ENCODE peak calls at places on chromosomes 16 and 17, in five cellular contexts. One of them, this sample, is unnamed.
A peak's percentile ranks its signal among the peaks of the same experiment; 100 is the strongest.

GRCh38 chr17:58829172-58829637 is 73.6 kb downstream of the PPM1E start:
- DNase-seq in foreskin keratinocyte: no peak
- DNase-seq in AG04450: no peak
- DNase-seq in esophagus muscularis mucosa: no peak
- DNase-seq in heart left ventricle: no peak
- DNase-seq in this sample: no peak

GRCh38 chr16:4538386-4539235 is at the start of gene CDIP1:
- DNase-seq in foreskin keratinocyte: peak; percentile 94
- DNase-seq in esophagus muscularis mucosa: peak; percentile 100
- DNase-seq in AG04450: peak; percentile 79
- DNase-seq in heart left ventricle: peak; percentile 98
- DNase-seq in this sample: peak; percentile 94

GRCh38 chr17:64984776-64985521 is 65.7 kb upstream of the LRRC37A3 start:
- DNase-seq in AG04450: no peak
- DNase-seq in heart left ventricle: no peak
- DNase-seq in foreskin keratinocyte: peak; percentile 51
- DNase-seq in esophagus muscularis mucosa: no peak
- DNase-seq in this sample: peak; percentile 94

GRCh38 chr16:68265078-68265925 is 976 bp downstream of the SLC7A6 start:
- DNase-seq in esophagus muscularis mucosa: peak; percentile 93
- DNase-seq in AG04450: no peak
- DNase-seq in foreskin keratinocyte: peak; percentile 83
- DNase-seq in heart left ventricle: peak; percentile 67
- DNase-seq in this sample: peak; percentile 43

GRCh38 chr17:34413443-34414076 is 50.5 kb upstream of the CCL1 start:
- DNase-seq in esophagus muscularis mucosa: no peak
- DNase-seq in foreskin keratinocyte: no peak
- DNase-seq in AG04450: no peak
- DNase-seq in heart left ventricle: no peak
- DNase-seq in this sample: no peak

GRCh38 chr17:47315451-47316266 is 8.1 kb upstream of the EFCAB13 start:
- DNase-seq in esophagus muscularis mucosa: peak; percentile 42
- DNase-seq in heart left ventricle: no peak
- DNase-seq in foreskin keratinocyte: peak; percentile 85
- DNase-seq in AG04450: peak; percentile 92
- DNase-seq in this sample: peak; percentile 52

GRCh38 chr17:17635126-17635525 is 43.6 kb upstream of the PEMT start:
- DNase-seq in AG04450: no peak
- DNase-seq in esophagus muscularis mucosa: no peak
- DNase-seq in foreskin keratinocyte: no peak
- DNase-seq in heart left ventricle: no peak
- DNase-seq in this sample: no peak

GRCh38 chr17:43572368-43572980 is 26.3 kb upstream of the ETV4 start:
- DNase-seq in AG04450: no peak
- DNase-seq in foreskin keratinocyte: no peak
- DNase-seq in esophagus muscularis mucosa: no peak
- DNase-seq in heart left ventricle: no peak
- DNase-seq in this sample: no peak

GRCh38 chr16:2159052-2159838 is 3.7 kb downstream of the TRAF7 start:
- DNase-seq in heart left ventricle: no peak
- DNase-seq in esophagus muscularis mucosa: no peak
- DNase-seq in AG04450: no peak
- DNase-seq in foreskin keratinocyte: no peak
- DNase-seq in this sample: no peak

GRCh38 chr17:37177234-37177633 is 198.6 kb upstream of the C17orf78 start:
- DNase-seq in foreskin keratinocyte: peak; percentile 60
- DNase-seq in esophagus muscularis mucosa: no peak
- DNase-seq in AG04450: no peak
- DNase-seq in heart left ventricle: no peak
- DNase-seq in this sample: no peak

GRCh38 chr17:79438045-79438444 is 172.8 kb downstream of the RBFOX3 start:
- DNase-seq in AG04450: no peak
- DNase-seq in esophagus muscularis mucosa: no peak
- DNase-seq in heart left ventricle: no peak
- DNase-seq in foreskin keratinocyte: no peak
- DNase-seq in this sample: no peak
- H3K27me3 ChIP-seq in AG04450: no peaks in the 10 kb centered on the region
- H3K27me3 ChIP-seq in esophagus muscularis mucosa: no peaks in the 10 kb centered on the region
- H3K27me3 ChIP-seq in heart left ventricle: peaks cover 11% of the 10 kb centered on the region
- H3K27me3 ChIP-seq in foreskin keratinocyte: no peaks in the 10 kb centered on the region
- H3K27me3 ChIP-seq in this sample: no peaks in the 10 kb centered on the region

GRCh38 chr16:57689772-57690558 is 4.6 kb upstream of the DRC7 start:
- DNase-seq in heart left ventricle: no peak
- DNase-seq in esophagus muscularis mucosa: no peak
- DNase-seq in AG04450: no peak
- DNase-seq in foreskin keratinocyte: no peak
- DNase-seq in this sample: peak; percentile 44
- H3K27ac ChIP-seq in heart left ventricle: no peak overlapping the region
- H3K27ac ChIP-seq in esophagus muscularis mucosa: no peak overlapping the region
- H3K27ac ChIP-seq in AG04450: no peak overlapping the region
- H3K27ac ChIP-seq in foreskin keratinocyte: no peak overlapping the region
- H3K27ac ChIP-seq in this sample: no peak overlapping the region

DNA sequence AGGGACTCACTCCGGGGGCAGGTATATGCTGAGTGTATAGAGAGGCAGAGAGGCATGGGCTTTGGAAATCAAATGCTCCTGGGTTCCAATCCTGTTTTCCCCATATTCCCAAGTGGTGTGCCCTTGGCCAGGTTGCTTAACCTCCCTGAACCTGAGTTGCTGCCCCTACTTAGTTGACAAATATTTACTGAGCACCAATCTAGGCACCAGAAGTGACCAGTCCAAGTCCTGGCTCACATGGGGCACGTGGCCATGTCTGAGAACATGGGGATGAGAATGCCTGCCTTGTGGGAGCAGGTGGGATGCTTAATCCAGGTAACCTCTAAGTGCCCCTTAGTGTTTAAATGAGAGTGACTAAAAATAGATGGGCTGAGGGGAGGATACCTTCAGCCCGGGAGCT is 4.2 kb downstream of the SOCS3 start:
- DNase-seq in AG04450: no peak
- DNase-seq in heart left ventricle: no peak
- DNase-seq in foreskin keratinocyte: no peak
- DNase-seq in esophagus muscularis mucosa: no peak
- DNase-seq in this sample: no peak
- H3K27me3 ChIP-seq in AG04450: no peaks in the 10 kb centered on the region
- H3K27me3 ChIP-seq in heart left ventricle: no peaks in the 10 kb centered on the region
- H3K27me3 ChIP-seq in foreskin keratinocyte: no peaks in the 10 kb centered on the region
- H3K27me3 ChIP-seq in esophagus muscularis mucosa: no peaks in the 10 kb centered on the region
- H3K27me3 ChIP-seq in this sample: no peaks in the 10 kb centered on the region

GRCh38 chr16:85449885-85450245 is 163.3 kb upstream of the GSE1 start:
- DNase-seq in esophagus muscularis mucosa: no peak
- DNase-seq in AG04450: no peak
- DNase-seq in foreskin keratinocyte: no peak
- DNase-seq in heart left ventricle: no peak
- DNase-seq in this sample: no peak

GRCh38 chr16:85446846-85447656 is 166.1 kb upstream of the GSE1 start:
- DNase-seq in foreskin keratinocyte: no peak
- DNase-seq in heart left ventricle: no peak
- DNase-seq in esophagus muscularis mucosa: no peak
- DNase-seq in AG04450: no peak
- DNase-seq in this sample: no peak

GRCh38 chr16:85449195-85449884 is 163.8 kb upstream of the GSE1 start:
- DNase-seq in esophagus muscularis mucosa: no peak
- DNase-seq in AG04450: no peak
- DNase-seq in foreskin keratinocyte: no peak
- DNase-seq in heart left ventricle: no peak
- DNase-seq in this sample: no peak

GRCh38 chr16:85447657-85448313 is 165.3 kb upstream of the GSE1 start:
- DNase-seq in AG04450: no peak
- DNase-seq in esophagus muscularis mucosa: no peak
- DNase-seq in foreskin keratinocyte: no peak
- DNase-seq in heart left ventricle: no peak
- DNase-seq in this sample: no peak

GRCh38 chr16:85448557-85449194 is 164.4 kb upstream of the GSE1 start:
- DNase-seq in esophagus muscularis mucosa: no peak
- DNase-seq in heart left ventricle: no peak
- DNase-seq in foreskin keratinocyte: no peak
- DNase-seq in AG04450: no peak
- DNase-seq in this sample: peak; percentile 48
- H3K27ac ChIP-seq in esophagus muscularis mucosa: no peak overlapping the region
- H3K27ac ChIP-seq in heart left ventricle: no peak overlapping the region
- H3K27ac ChIP-seq in foreskin keratinocyte: no peak overlapping the region
- H3K27ac ChIP-seq in AG04450: no peak overlapping the region
- H3K27ac ChIP-seq in this sample: no peak overlapping the region

GRCh38 chr17:50199651-50200446 is 1.6 kb downstream of the COL1A1 start:
- DNase-seq in esophagus muscularis mucosa: peak; percentile 99
- DNase-seq in AG04450: peak; percentile 91
- DNase-seq in heart left ventricle: peak; percentile 93
- DNase-seq in foreskin keratinocyte: peak; percentile 91
- DNase-seq in this sample: peak; percentile 73
- H3K27me3 ChIP-seq in esophagus muscularis mucosa: no peaks in the 10 kb centered on the region
- H3K27me3 ChIP-seq in AG04450: no peaks in the 10 kb centered on the region
- H3K27me3 ChIP-seq in heart left ventricle: peaks cover 11% of the 10 kb centered on the region
- H3K27me3 ChIP-seq in foreskin keratinocyte: peaks cover 23% of the 10 kb centered on the region
- H3K27me3 ChIP-seq in this sample: peaks cover 17% of the 10 kb centered on the region

GRCh38 chr16:58452640-58453039 is 47.3 kb upstream of the NDRG4 start:
- DNase-seq in heart left ventricle: no peak
- DNase-seq in esophagus muscularis mucosa: no peak
- DNase-seq in AG04450: no peak
- DNase-seq in foreskin keratinocyte: no peak
- DNase-seq in this sample: no peak
- H3K27ac ChIP-seq in heart left ventricle: peak overlapping the region; percentile 72
- H3K27ac ChIP-seq in esophagus muscularis mucosa: no peak overlapping the region
- H3K27ac ChIP-seq in AG04450: no peak overlapping the region
- H3K27ac ChIP-seq in foreskin keratinocyte: no peak overlapping the region
- H3K27ac ChIP-seq in this sample: no peak overlapping the region

GRCh38 chr17:81279278-81280073 is 15.6 kb downstream of the SLC38A10 start:
- DNase-seq in AG04450: no peak
- DNase-seq in heart left ventricle: peak; percentile 13
- DNase-seq in esophagus muscularis mucosa: no peak
- DNase-seq in foreskin keratinocyte: no peak
- DNase-seq in this sample: no peak

GRCh38 chr17:81277938-81278693 is 17.0 kb downstream of the SLC38A10 start:
- DNase-seq in AG04450: no peak
- DNase-seq in heart left ventricle: no peak
- DNase-seq in esophagus muscularis mucosa: no peak
- DNase-seq in foreskin keratinocyte: no peak
- DNase-seq in this sample: no peak

GRCh38 chr17:81278831-81279230 is 16.3 kb downstream of the SLC38A10 start:
- DNase-seq in foreskin keratinocyte: no peak
- DNase-seq in AG04450: no peak
- DNase-seq in heart left ventricle: no peak
- DNase-seq in esophagus muscularis mucosa: no peak
- DNase-seq in this sample: no peak

GRCh38 chr17:81276781-81277180 is 18.3 kb downstream of the SLC38A10 start:
- DNase-seq in AG04450: no peak
- DNase-seq in foreskin keratinocyte: no peak
- DNase-seq in heart left ventricle: peak; percentile 13
- DNase-seq in esophagus muscularis mucosa: no peak
- DNase-seq in this sample: no peak

DNA sequence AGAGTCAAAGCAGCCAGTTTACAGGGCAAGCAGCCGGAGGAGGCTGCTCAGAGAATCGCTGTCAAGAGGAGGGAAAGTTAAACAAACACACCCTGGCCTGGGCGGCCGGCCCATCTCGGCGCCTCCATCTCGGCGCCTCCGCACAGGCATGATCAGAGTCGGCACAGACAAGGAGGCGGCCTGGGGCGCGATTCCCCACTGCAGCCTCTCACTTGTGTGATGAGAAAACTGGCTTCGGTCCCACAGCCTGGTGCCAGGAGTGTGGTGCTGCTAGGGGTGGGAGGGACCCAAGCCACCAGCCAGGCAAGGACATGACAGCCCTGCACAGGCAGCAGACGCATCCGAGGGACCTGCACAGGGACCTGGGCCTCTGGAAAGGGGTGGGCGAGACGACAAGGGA is 17.7 kb downstream of the SLC38A10 start:
- DNase-seq in foreskin keratinocyte: no peak
- DNase-seq in AG04450: no peak
- DNase-seq in heart left ventricle: peak; percentile 82
- DNase-seq in esophagus muscularis mucosa: peak; percentile 93
- DNase-seq in this sample: no peak
- H3K27me3 ChIP-seq in foreskin keratinocyte: no peaks in the 10 kb centered on the region
- H3K27me3 ChIP-seq in AG04450: no peaks in the 10 kb centered on the region
- H3K27me3 ChIP-seq in heart left ventricle: no peaks in the 10 kb centered on the region
- H3K27me3 ChIP-seq in esophagus muscularis mucosa: no peaks in the 10 kb centered on the region
- H3K27me3 ChIP-seq in this sample: no peaks in the 10 kb centered on the region

This sample was measured in CD4-positive, alpha-beta memory T cell.